ENCODE peak calls at places on chromosomes 6 and 20, in five cellular contexts. J, D, Q, N and V are unnamed samples.

GRCh38 chr20:19688031-19688806 is 69.8 kb upstream of the RIN2 start:
- DNase-seq in D (peak; percentile 82), N (peak; percentile 94), J (peak; percentile 63), Q (peak; percentile 81), V (peak; percentile 67)

GRCh38 chr20:10828221-10828620 is 154.4 kb upstream of the JAG1 start:
- DNase-seq in N (no peak), D (no peak), Q (no peak), J (no peak), V (no peak)

GRCh38 chr20:45392733-45393132 is 14.6 kb upstream of the TP53TG5 start:
- DNase-seq in J (no peak), N (no peak), Q (no peak), D (peak; percentile 46), V (no peak)

GRCh38 chr6:54192993-54193392 is 81.8 kb downstream of the MLIP start:
- DNase-seq in Q (no peak), J (no peak), D (no peak), N (no peak), V (no peak)

GRCh38 chr6:139597781-139598368 is 223.4 kb upstream of the CITED2 start:
- DNase-seq in D (peak; percentile 78), Q (peak; percentile 82), N (peak; percentile 96), J (peak; percentile 87), V (peak; percentile 65)

GRCh38 chr6:42366999-42367352 is 84.8 kb downstream of the TRERF1 start:
- DNase-seq in J (no peak), D (no peak), N (no peak), Q (no peak), V (no peak)

GRCh38 chr6:138493413-138493812 is 5.9 kb downstream of the NHSL1 start:
- DNase-seq in D (no peak), J (no peak), N (peak; percentile 69), Q (no peak), V (no peak)

GRCh38 chr6:79719248-79719975 is 88.3 kb downstream of the SH3BGRL2 start:
- DNase-seq in Q (no peak), J (no peak), N (peak; percentile 94), D (no peak), V (no peak)

GRCh38 chr6:21586760-21587181 is 6.8 kb upstream of the SOX4 start:
- DNase-seq in J (no peak), D (no peak), N (no peak), Q (no peak), V (no peak)

GRCh38 chr6:14046476-14047068 is 71.0 kb upstream of the CD83 start:
- DNase-seq in D (peak; percentile 60), Q (no peak), N (peak; percentile 79), J (peak; percentile 30), V (no peak)

GRCh38 chr6:151842816-151843215 is 35.3 kb downstream of the ESR1 start:
- DNase-seq in N (peak; percentile 3), Q (no peak), D (no peak), J (no peak), V (no peak)

GRCh38 chr20:61859712-61860111 is 206.0 kb downstream of the TAF4 start:
- DNase-seq in J (no peak), N (no peak), D (no peak), Q (no peak), V (peak; percentile 47)

GRCh38 chr6:129624488-129624887 is 85.5 kb downstream of the ARHGAP18 start:
- DNase-seq in Q (no peak), D (no peak), J (no peak), N (no peak), V (no peak)

GRCh38 chr6:100808638-100809275 is 72.4 kb downstream of the ASCC3 start:
- DNase-seq in D (no peak), J (no peak), Q (no peak), N (peak; percentile 74), V (no peak)

GRCh38 chr6:144811140-144811539 is 526.0 kb downstream of the UTRN start:
- DNase-seq in J (no peak), N (no peak), Q (no peak), D (no peak), V (no peak)

GRCh38 chr20:59400666-59401065 is 100.3 kb downstream of the EDN3 start:
- DNase-seq in D (no peak), N (no peak), J (no peak), Q (no peak), V (no peak)

GRCh38 chr6:166502453-166502852 is 84.0 kb downstream of the RAMACL start:
- DNase-seq in N (no peak), Q (no peak), J (no peak), D (no peak), V (no peak)

GRCh38 chr6:37624606-37625574 is 72.8 kb downstream of the MDGA1 start:
- DNase-seq in Q (peak; percentile 67), D (no peak), J (no peak), N (peak; percentile 71), V (peak; percentile 67)
- H3K27me3 ChIP-seq in Q (no peaks in the 10 kb centered on the region), D (no peaks in the 10 kb centered on the region), J (peaks cover 52% of the 10 kb centered on the region), N (no peaks in the 10 kb centered on the region), V (peaks cover 77% of the 10 kb centered on the region)

GRCh38 chr6:156396791-156397418 is 380.3 kb upstream of the ARID1B start:
- DNase-seq in J (no peak), D (no peak), N (no peak), Q (no peak), V (no peak)
- H3K4me1 ChIP-seq in J (no peaks in the 10 kb centered on the region), D (no peaks in the 10 kb centered on the region), N (no peaks in the 10 kb centered on the region), Q (no peaks in the 10 kb centered on the region), V (no peaks in the 10 kb centered on the region)

GRCh38 chr6:135067891-135068290 is 13.3 kb upstream of the HBS1L start:
- DNase-seq in Q (no peak), N (no peak), J (no peak), D (no peak), V (no peak)

GRCh38 chr6:135072753-135073152 is 18.1 kb upstream of the HBS1L start:
- DNase-seq in N (no peak), Q (no peak), J (no peak), D (no peak), V (no peak)

GRCh38 chr6:135073757-135074393 is 19.3 kb upstream of the HBS1L start:
- DNase-seq in D (no peak), N (no peak), Q (no peak), J (no peak), V (no peak)

GRCh38 chr6:135075018-135075417 is 20.4 kb upstream of the HBS1L start:
- DNase-seq in J (no peak), Q (no peak), D (no peak), N (no peak), V (no peak)

GRCh38 chr6:135073217-135073616 is 18.6 kb upstream of the HBS1L start:
- DNase-seq in Q (no peak), J (no peak), D (no peak), N (no peak), V (no peak)
- H3K27me3 ChIP-seq in Q (no peaks in the 10 kb centered on the region), J (peaks cover under 1% of the 10 kb centered on the region), D (no peaks in the 10 kb centered on the region), N (peaks cover 17% of the 10 kb centered on the region), V (no peaks in the 10 kb centered on the region)

DNA sequence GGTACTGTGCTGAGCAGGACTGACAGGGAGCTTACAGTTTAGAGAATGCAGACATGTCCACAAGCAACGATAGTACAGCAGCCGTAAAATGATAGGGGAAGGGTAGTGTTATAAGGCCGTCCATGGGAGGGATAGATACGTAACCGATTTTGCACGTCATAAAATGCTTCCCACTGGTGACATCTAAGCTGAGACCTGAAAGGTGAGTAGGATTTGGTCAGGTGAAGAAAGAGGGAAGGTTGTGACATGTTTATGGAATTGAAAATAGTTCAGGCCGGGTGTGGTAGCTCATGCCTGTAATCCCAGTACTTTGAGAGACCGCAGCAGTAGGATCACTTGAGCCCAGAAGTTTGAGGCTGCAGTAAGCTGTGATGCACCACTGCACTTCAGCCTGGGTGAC is 25.6 kb downstream of the SNX9 start:
- DNase-seq in D (no peak), J (no peak), N (no peak), Q (no peak), V (no peak)
- H3K4me1 ChIP-seq in D (peaks cover 11% of the 10 kb centered on the region), J (peaks cover 15% of the 10 kb centered on the region), N (peaks cover 42% of the 10 kb centered on the region), Q (peaks cover 5% of the 10 kb centered on the region), V (peaks cover 19% of the 10 kb centered on the region)

GRCh38 chr6:96505363-96505762 is 16.2 kb upstream of the UFL1 start:
- DNase-seq in Q (no peak), J (no peak), N (no peak), D (no peak), V (no peak)

GRCh38 chr6:96502915-96503314 is 18.7 kb upstream of the UFL1 start:
- DNase-seq in J (no peak), N (no peak), Q (no peak), D (no peak), V (no peak)

DNA sequence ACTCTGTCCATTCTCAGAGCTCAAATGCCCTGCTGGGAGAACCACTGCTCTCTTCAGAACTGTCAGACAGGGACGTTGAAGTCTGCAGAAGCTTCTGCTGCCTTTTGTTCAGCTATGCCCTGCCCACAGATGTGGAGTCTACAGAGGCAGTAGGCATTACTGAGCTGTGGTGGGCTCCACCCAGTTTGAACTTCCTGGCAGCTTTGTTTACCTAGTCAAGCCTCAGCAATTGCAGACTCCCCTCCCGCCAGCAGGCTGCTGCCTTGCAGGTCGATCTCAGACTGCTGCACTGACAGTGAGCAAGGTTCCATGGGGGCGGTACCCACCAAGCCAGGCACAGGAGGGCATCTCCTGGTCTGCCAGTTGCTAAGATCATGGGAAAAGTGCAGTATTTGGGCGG is 21.8 kb upstream of the UFL1 start:
- DNase-seq in D (no peak), N (no peak), J (no peak), Q (no peak), V (no peak)
- H3K27me3 ChIP-seq in D (no peaks in the 10 kb centered on the region), N (no peaks in the 10 kb centered on the region), J (no peaks in the 10 kb centered on the region), Q (no peaks in the 10 kb centered on the region), V (no peaks in the 10 kb centered on the region)

DNA sequence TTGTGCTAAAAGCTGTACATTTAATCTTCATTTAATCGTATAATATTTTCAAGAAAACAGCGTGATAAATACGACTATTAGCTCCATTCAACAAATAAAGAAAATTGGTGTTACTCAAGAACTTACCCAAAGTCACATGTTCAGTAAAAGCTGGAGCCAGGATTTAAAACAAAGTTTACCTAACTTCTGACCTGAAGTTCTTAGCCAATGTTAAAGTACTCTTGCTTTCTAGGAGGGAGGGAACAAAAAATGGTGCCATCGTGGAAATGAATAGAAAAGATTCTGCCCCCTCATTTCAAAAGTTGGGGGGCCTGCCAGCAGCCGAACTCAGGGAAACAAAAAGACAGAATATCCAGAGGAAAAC is 395.8 kb downstream of the CD109 start:
- DNase-seq in N (no peak), J (no peak), D (no peak), Q (no peak), V (no peak)
- H3K4me1 ChIP-seq in N (no peaks in the 10 kb centered on the region), J (no peaks in the 10 kb centered on the region), D (peaks cover 5% of the 10 kb centered on the region), Q (no peaks in the 10 kb centered on the region), V (no peaks in the 10 kb centered on the region)

DNA sequence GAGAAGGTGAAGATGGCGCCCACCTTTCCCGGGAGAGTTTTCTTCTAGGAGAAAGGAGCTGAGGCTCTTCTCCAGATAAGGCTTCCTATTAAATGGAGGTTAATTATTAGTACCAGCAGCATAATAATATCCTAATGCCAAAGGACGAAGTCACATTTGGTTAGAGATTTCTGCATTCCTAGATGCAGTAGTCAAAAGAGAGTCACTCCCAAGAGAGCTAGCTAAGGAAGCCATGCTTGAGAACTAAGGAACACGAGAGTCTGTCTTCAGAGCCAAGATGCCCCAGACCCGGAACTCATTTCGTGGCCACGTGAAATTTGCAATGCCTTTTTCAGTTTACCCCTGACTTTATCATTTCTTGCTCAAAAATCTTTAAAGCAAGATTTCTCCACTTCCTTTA is 132.7 kb downstream of the TSHZ2 start:
- DNase-seq in J (no peak), N (peak; percentile 85), Q (no peak), D (no peak), V (no peak)
- H3K27me3 ChIP-seq in J (no peaks in the 10 kb centered on the region), N (no peaks in the 10 kb centered on the region), Q (no peaks in the 10 kb centered on the region), D (no peaks in the 10 kb centered on the region), V (no peaks in the 10 kb centered on the region)